ENCODE peak calls at places on chromosomes 16 and 17, in eight cellular contexts. Y is SHP77, B is NCI-H2081, W is GM04503, F is cardiac fibroblast, K is heart right ventricle, H is HuH-7, O is neural crest cell. A is an unnamed sample.

GRCh38 chr16:79484237-79484636 is 116.3 kb downstream of the MAF start:
- DNase-seq in K (no peak), B (no peak), O (no peak), F (no peak), Y (no peak), H (no peak), W (no peak), A (no peak)

GRCh38 chr17:31175237-31175636 is 80.5 kb downstream of the NF1 start:
- DNase-seq in B (no peak), F (no peak), H (no peak), K (no peak), W (no peak), O (no peak), Y (no peak), A (no peak)

GRCh38 chr17:39622380-39623006 is 4.3 kb upstream of the PPP1R1B start:
- DNase-seq in W (no peak), K (no peak), B (no peak), H (no peak), O (no peak), Y (peak), F (no peak), A (no peak)

GRCh38 chr16:13122074-13122473 is 220.7 kb downstream of the SHISA9 start:
- DNase-seq in H (no peak), W (no peak), Y (no peak), K (no peak), O (no peak), F (no peak), B (no peak), A (no peak)

GRCh38 chr17:61075988-61076387 is 323.7 kb upstream of the TBX2 start:
- DNase-seq in H (no peak), F (no peak), Y (no peak), W (no peak), B (no peak), O (no peak), K (no peak), A (no peak)

GRCh38 chr16:85151603-85152413 is 39.5 kb upstream of the CIBAR2 start:
- DNase-seq in H (no peak), O (no peak), K (peak), Y (peak), F (peak), B (peak), W (peak), A (no peak)

GRCh38 chr17:38345743-38346142 is 2.0 kb upstream of the GPR179 start:
- DNase-seq in B (no peak), F (no peak), H (no peak), K (no peak), Y (no peak), W (no peak), O (no peak), A (no peak)

GRCh38 chr17:2289878-2290478 is 13.6 kb downstream of the SMG6 start:
- DNase-seq in H (no peak), F (peak), K (no peak), W (no peak), Y (no peak), O (no peak), B (no peak), A (no peak)

GRCh38 chr17:44968225-44969143 is at the start of gene C1QL1:
- DNase-seq in H (peak), F (peak), Y (peak), K (peak), B (peak), W (peak), O (peak), A (peak)

GRCh38 chr16:30350134-30350871 is 4.8 kb downstream of the CD2BP2 start:
- DNase-seq in B (no peak), K (no peak), H (no peak), F (no peak), W (no peak), Y (no peak), O (no peak), A (no peak)

GRCh38 chr17:57221366-57222350 is 34.7 kb upstream of the MSI2 start:
- DNase-seq in K (no peak), O (no peak), B (no peak), W (no peak), Y (no peak), H (no peak), F (no peak), A (no peak)

GRCh38 chr16:30095166-30096078 is 591 bp downstream of the YPEL3 start:
- DNase-seq in Y (no peak), H (no peak), O (no peak), K (no peak), F (no peak), W (no peak), B (no peak), A (no peak)

GRCh38 chr17:65742433-65743312 is 181.2 kb upstream of the AXIN2 start:
- DNase-seq in Y (no peak), W (peak), K (no peak), H (no peak), O (no peak), F (peak), B (no peak), A (no peak)

GRCh38 chr16:2467301-2468141 is 3.6 kb upstream of the NTN3 start:
- DNase-seq in B (peak), Y (peak), H (no peak), K (peak), F (peak), O (peak), W (no peak), A (no peak)

GRCh38 chr16:11666108-11667055 is 1.9 kb upstream of the SNN start:
- DNase-seq in B (no peak), W (no peak), O (no peak), H (no peak), Y (no peak), F (no peak), K (no peak), A (no peak)

GRCh38 chr17:30274887-30275286 is 16.9 kb downstream of the BLMH start:
- DNase-seq in H (no peak), F (no peak), O (no peak), B (no peak), W (no peak), K (no peak), Y (no peak), A (no peak)

GRCh38 chr17:77372444-77373297 is 231.9 kb downstream of the SEC14L1 start:
- DNase-seq in Y (no peak), W (no peak), H (peak), O (peak), F (peak), K (peak), B (peak), A (peak)

GRCh38 chr16:19066988-19067348 is 446 bp upstream of the COQ7 start:
- DNase-seq in W (no peak), H (no peak), F (no peak), B (no peak), O (no peak), K (peak), Y (no peak), A (no peak)

GRCh38 chr16:89320717-89321501 is 103.4 kb downstream of the ZNF778 start:
- DNase-seq in O (no peak), F (no peak), K (peak), H (no peak), W (no peak), Y (peak), B (no peak), A (no peak)

GRCh38 chr16:14232106-14232890 is 161.2 kb downstream of the MRTFB start:
- DNase-seq in O (no peak), W (no peak), F (no peak), K (no peak), H (no peak), B (peak), Y (peak), A (no peak)

GRCh38 chr17:62626719-62627218 is 701 bp upstream of the MRC2 start:
- DNase-seq in B (no peak), Y (no peak), O (peak), F (peak), H (peak), K (peak), W (no peak), A (no peak)

GRCh38 chr17:12680993-12681392 is 15.3 kb downstream of the MYOCD start:
- DNase-seq in K (no peak), O (no peak), W (no peak), Y (no peak), B (no peak), H (no peak), F (no peak), A (no peak)

GRCh38 chr17:41835800-41836549 is at the start of gene NT5C3B:
- DNase-seq in F (no peak), O (peak), B (peak), H (peak), W (no peak), K (peak), Y (no peak), A (no peak)

GRCh38 chr16:85847681-85848601 is 48.4 kb downstream of the COX4I1 start:
- DNase-seq in H (peak), K (no peak), B (no peak), O (no peak), Y (no peak), W (no peak), F (no peak), A (no peak)

GRCh38 chr17:81815646-81815985 is 11.7 kb downstream of the GCGR start:
- DNase-seq in Y (no peak), H (no peak), W (no peak), O (no peak), K (no peak), B (no peak), F (no peak), A (no peak)

GRCh38 chr17:13153036-13153435 is 135.2 kb upstream of the ELAC2 start:
- DNase-seq in W (no peak), K (no peak), O (no peak), H (no peak), Y (no peak), F (peak), B (no peak), A (no peak)

GRCh38 chr17:5986644-5987043 is 83.5 kb upstream of the WSCD1 start:
- DNase-seq in O (no peak), F (no peak), B (no peak), K (no peak), Y (no peak), W (no peak), H (no peak), A (no peak)

GRCh38 chr17:41882756-41883155 is 17.5 kb upstream of the KLHL11 start:
- DNase-seq in O (no peak), K (no peak), H (no peak), W (no peak), F (no peak), Y (no peak), B (no peak), A (no peak)